ENCODE peak calls at places on chromosomes 6 and 20, in nine cellular contexts. One of them, this sample, is unnamed.

GRCh38 chr6:164099535-164099982 is 685.0 kb downstream of the QKI start:
- DNase-seq in mammary epithelial cell: no peak
- DNase-seq in A549: no peak
- DNase-seq in HCT116: no peak
- DNase-seq in astrocyte: peak
- DNase-seq in MM.1S: no peak
- DNase-seq in HepG2: no peak
- DNase-seq in IMR-90: no peak
- DNase-seq in neural progenitor cell: peak
- DNase-seq in this sample: no peak

GRCh38 chr6:4308354-4308753 is 173.0 kb upstream of the ECI2 start:
- DNase-seq in mammary epithelial cell: no peak
- DNase-seq in A549: no peak
- DNase-seq in HCT116: no peak
- DNase-seq in astrocyte: no peak
- DNase-seq in MM.1S: no peak
- DNase-seq in HepG2: no peak
- DNase-seq in IMR-90: peak
- DNase-seq in neural progenitor cell: no peak
- DNase-seq in this sample: no peak

GRCh38 chr6:40582892-40583291 is 4.3 kb downstream of the LRFN2 start:
- DNase-seq in mammary epithelial cell: no peak
- DNase-seq in A549: no peak
- DNase-seq in HCT116: no peak
- DNase-seq in astrocyte: no peak
- DNase-seq in MM.1S: no peak
- DNase-seq in HepG2: no peak
- DNase-seq in IMR-90: no peak
- DNase-seq in neural progenitor cell: no peak
- DNase-seq in this sample: no peak

GRCh38 chr6:91697010-91697694 is 1110.3 kb upstream of the MAP3K7 start:
- DNase-seq in mammary epithelial cell: peak
- DNase-seq in A549: no peak
- DNase-seq in HCT116: no peak
- DNase-seq in astrocyte: no peak
- DNase-seq in MM.1S: no peak
- DNase-seq in HepG2: no peak
- DNase-seq in IMR-90: no peak
- DNase-seq in neural progenitor cell: no peak
- DNase-seq in this sample: peak

GRCh38 chr6:44542401-44543116 is 155.1 kb downstream of the CDC5L start:
- DNase-seq in mammary epithelial cell: no peak
- DNase-seq in A549: no peak
- DNase-seq in HCT116: no peak
- DNase-seq in astrocyte: no peak
- DNase-seq in MM.1S: no peak
- DNase-seq in HepG2: no peak
- DNase-seq in IMR-90: no peak
- DNase-seq in neural progenitor cell: peak
- DNase-seq in this sample: no peak

GRCh38 chr6:150301871-150302800 is 66.7 kb upstream of the IYD start:
- DNase-seq in mammary epithelial cell: peak
- DNase-seq in A549: peak
- DNase-seq in HCT116: peak
- DNase-seq in astrocyte: peak
- DNase-seq in MM.1S: no peak
- DNase-seq in HepG2: peak
- DNase-seq in IMR-90: peak
- DNase-seq in neural progenitor cell: no peak
- DNase-seq in this sample: peak

GRCh38 chr20:7851031-7851490 is 89.2 kb downstream of the HAO1 start:
- DNase-seq in mammary epithelial cell: peak
- DNase-seq in A549: peak
- DNase-seq in HCT116: no peak
- DNase-seq in astrocyte: peak
- DNase-seq in MM.1S: no peak
- DNase-seq in HepG2: no peak
- DNase-seq in IMR-90: peak
- DNase-seq in neural progenitor cell: no peak
- DNase-seq in this sample: no peak

GRCh38 chr6:44554901-44555300 is 167.4 kb downstream of the CDC5L start:
- DNase-seq in mammary epithelial cell: no peak
- DNase-seq in A549: no peak
- DNase-seq in HCT116: no peak
- DNase-seq in astrocyte: no peak
- DNase-seq in MM.1S: no peak
- DNase-seq in HepG2: no peak
- DNase-seq in IMR-90: no peak
- DNase-seq in neural progenitor cell: no peak
- DNase-seq in this sample: no peak

GRCh38 chr6:43927525-43928210 is 157.7 kb downstream of the VEGFA start:
- DNase-seq in mammary epithelial cell: peak
- DNase-seq in A549: no peak
- DNase-seq in HCT116: no peak
- DNase-seq in astrocyte: no peak
- DNase-seq in MM.1S: no peak
- DNase-seq in HepG2: no peak
- DNase-seq in IMR-90: no peak
- DNase-seq in neural progenitor cell: no peak
- DNase-seq in this sample: peak

GRCh38 chr6:119324718-119325117 is 24.8 kb downstream of the MAN1A1 start:
- DNase-seq in mammary epithelial cell: no peak
- DNase-seq in A549: no peak
- DNase-seq in HCT116: no peak
- DNase-seq in astrocyte: no peak
- DNase-seq in MM.1S: no peak
- DNase-seq in HepG2: no peak
- DNase-seq in IMR-90: no peak
- DNase-seq in neural progenitor cell: no peak
- DNase-seq in this sample: no peak

GRCh38 chr20:51715028-51715872 is 52.9 kb downstream of the ATP9A start:
- DNase-seq in mammary epithelial cell: no peak
- DNase-seq in A549: no peak
- DNase-seq in HCT116: no peak
- DNase-seq in astrocyte: no peak
- DNase-seq in MM.1S: no peak
- DNase-seq in HepG2: no peak
- DNase-seq in IMR-90: no peak
- DNase-seq in neural progenitor cell: no peak
- DNase-seq in this sample: no peak

GRCh38 chr6:168116975-168117899 is 38.2 kb upstream of the FRMD1 start:
- DNase-seq in mammary epithelial cell: no peak
- DNase-seq in A549: no peak
- DNase-seq in HCT116: no peak
- DNase-seq in astrocyte: no peak
- DNase-seq in MM.1S: no peak
- DNase-seq in HepG2: peak
- DNase-seq in IMR-90: no peak
- DNase-seq in neural progenitor cell: no peak
- DNase-seq in this sample: no peak

GRCh38 chr6:168119539-168119938 is 40.5 kb upstream of the FRMD1 start:
- DNase-seq in mammary epithelial cell: no peak
- DNase-seq in A549: no peak
- DNase-seq in HCT116: no peak
- DNase-seq in astrocyte: no peak
- DNase-seq in MM.1S: no peak
- DNase-seq in HepG2: no peak
- DNase-seq in IMR-90: no peak
- DNase-seq in neural progenitor cell: no peak
- DNase-seq in this sample: no peak

GRCh38 chr6:168116446-168116974 is 37.5 kb upstream of the FRMD1 start:
- DNase-seq in mammary epithelial cell: no peak
- DNase-seq in A549: no peak
- DNase-seq in HCT116: no peak
- DNase-seq in astrocyte: no peak
- DNase-seq in MM.1S: no peak
- DNase-seq in HepG2: no peak
- DNase-seq in IMR-90: no peak
- DNase-seq in neural progenitor cell: no peak
- DNase-seq in this sample: no peak

GRCh38 chr6:168118935-168119334 is 39.9 kb upstream of the FRMD1 start:
- DNase-seq in mammary epithelial cell: no peak
- DNase-seq in A549: no peak
- DNase-seq in HCT116: no peak
- DNase-seq in astrocyte: no peak
- DNase-seq in MM.1S: no peak
- DNase-seq in HepG2: no peak
- DNase-seq in IMR-90: no peak
- DNase-seq in neural progenitor cell: no peak
- DNase-seq in this sample: no peak

DNA sequence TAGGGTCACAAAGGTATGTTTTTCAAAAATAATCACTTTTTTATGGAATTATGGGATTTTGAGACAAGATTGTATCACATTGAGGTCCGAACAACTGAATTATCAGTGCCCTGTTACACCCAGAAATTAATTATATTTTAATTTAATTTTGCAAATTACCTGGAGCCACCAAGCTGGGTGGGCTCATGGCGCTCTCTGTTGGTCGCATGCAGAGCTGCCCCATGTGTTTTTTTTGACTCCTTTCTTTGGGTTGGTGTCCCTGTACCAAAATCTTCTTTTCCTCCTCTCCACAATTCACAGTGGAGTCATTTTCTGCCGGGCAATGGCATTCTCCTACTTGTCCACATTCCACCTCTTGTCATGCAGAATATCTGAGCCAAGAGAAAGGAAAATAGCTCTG is 38.9 kb upstream of the FRMD1 start:
- DNase-seq in mammary epithelial cell: no peak
- DNase-seq in A549: no peak
- DNase-seq in HCT116: no peak
- DNase-seq in astrocyte: no peak
- DNase-seq in MM.1S: no peak
- DNase-seq in HepG2: no peak
- DNase-seq in IMR-90: no peak
- DNase-seq in neural progenitor cell: no peak
- DNase-seq in this sample: no peak
- TF ChIP-seq CTCF in mammary epithelial cell: peak
- TF ChIP-seq CTCF in A549: no peak
- TF ChIP-seq CTCF in HCT116: peak
- TF ChIP-seq CTCF in astrocyte: peak
- TF ChIP-seq CTCF in MM.1S: no peak
- TF ChIP-seq CTCF in HepG2: peak
- TF ChIP-seq CTCF in IMR-90: peak
- TF ChIP-seq CTCF in neural progenitor cell: peak
- TF ChIP-seq CTCF in this sample: peak

DNA sequence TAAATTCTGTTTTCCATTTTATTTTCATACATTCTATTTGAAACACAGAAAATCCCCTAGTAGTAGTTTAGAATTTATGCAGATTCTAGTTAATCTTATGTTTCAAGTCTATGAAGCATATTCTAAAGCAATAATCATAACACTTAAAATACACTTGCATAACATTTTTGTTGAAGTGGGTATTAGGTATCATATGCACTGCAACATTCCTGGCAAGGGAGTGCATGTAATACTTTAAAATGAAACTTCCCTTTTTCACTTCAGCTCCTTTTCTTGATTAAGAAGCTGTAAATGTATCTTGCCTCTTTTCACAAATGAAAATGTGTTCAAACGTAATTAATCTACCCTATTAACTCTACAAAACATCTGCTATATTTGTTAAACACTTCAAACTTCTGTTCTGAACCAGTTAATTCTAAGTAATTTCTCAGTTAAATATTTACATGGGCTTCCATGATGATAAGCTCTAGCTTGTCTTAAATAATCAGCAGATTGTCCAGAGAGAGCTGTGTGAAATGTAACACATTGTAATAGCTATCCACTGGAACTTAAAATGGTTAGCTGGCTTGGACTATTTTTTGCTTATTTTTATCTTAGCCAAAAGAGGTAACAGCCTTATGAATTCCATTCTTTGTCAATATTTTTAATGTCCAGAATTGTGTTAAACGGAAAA is 192.8 kb downstream of the COL19A1 start:
- DNase-seq in mammary epithelial cell: no peak
- DNase-seq in A549: no peak
- DNase-seq in HCT116: no peak
- DNase-seq in astrocyte: no peak
- DNase-seq in MM.1S: no peak
- DNase-seq in HepG2: no peak
- DNase-seq in IMR-90: no peak
- DNase-seq in neural progenitor cell: no peak
- DNase-seq in this sample: no peak
- H3K4me3 ChIP-seq in mammary epithelial cell: no peak
- H3K4me3 ChIP-seq in A549: no peak
- H3K4me3 ChIP-seq in HCT116: no peak
- H3K4me3 ChIP-seq in astrocyte: no peak
- H3K4me3 ChIP-seq in MM.1S: no peak
- H3K4me3 ChIP-seq in HepG2: no peak
- H3K4me3 ChIP-seq in IMR-90: no peak
- H3K4me3 ChIP-seq in neural progenitor cell: no peak
- H3K4me3 ChIP-seq in this sample: no peak

GRCh38 chr6:42138190-42138589 is 4.2 kb downstream of the C6orf132 start:
- DNase-seq in mammary epithelial cell: no peak
- DNase-seq in A549: no peak
- DNase-seq in HCT116: no peak
- DNase-seq in astrocyte: no peak
- DNase-seq in MM.1S: no peak
- DNase-seq in HepG2: no peak
- DNase-seq in IMR-90: no peak
- DNase-seq in neural progenitor cell: no peak
- DNase-seq in this sample: no peak

GRCh38 chr6:42140756-42141602 is 1.4 kb downstream of the C6orf132 start:
- DNase-seq in mammary epithelial cell: peak
- DNase-seq in A549: no peak
- DNase-seq in HCT116: no peak
- DNase-seq in astrocyte: no peak
- DNase-seq in MM.1S: no peak
- DNase-seq in HepG2: no peak
- DNase-seq in IMR-90: no peak
- DNase-seq in neural progenitor cell: no peak
- DNase-seq in this sample: no peak

GRCh38 chr6:42138630-42139619 is 3.5 kb downstream of the C6orf132 start:
- DNase-seq in mammary epithelial cell: no peak
- DNase-seq in A549: peak
- DNase-seq in HCT116: no peak
- DNase-seq in astrocyte: no peak
- DNase-seq in MM.1S: no peak
- DNase-seq in HepG2: peak
- DNase-seq in IMR-90: peak
- DNase-seq in neural progenitor cell: peak
- DNase-seq in this sample: no peak

GRCh38 chr6:42141603-42142117 is 760 bp downstream of the C6orf132 start:
- DNase-seq in mammary epithelial cell: peak
- DNase-seq in A549: no peak
- DNase-seq in HCT116: no peak
- DNase-seq in astrocyte: no peak
- DNase-seq in MM.1S: no peak
- DNase-seq in HepG2: no peak
- DNase-seq in IMR-90: no peak
- DNase-seq in neural progenitor cell: no peak
- DNase-seq in this sample: no peak

GRCh38 chr6:42140051-42140450 is 2.4 kb downstream of the C6orf132 start:
- DNase-seq in mammary epithelial cell: peak
- DNase-seq in A549: peak
- DNase-seq in HCT116: no peak
- DNase-seq in astrocyte: no peak
- DNase-seq in MM.1S: no peak
- DNase-seq in HepG2: no peak
- DNase-seq in IMR-90: no peak
- DNase-seq in neural progenitor cell: no peak
- DNase-seq in this sample: peak
- H3K4me2 ChIP-seq in mammary epithelial cell: peak
- H3K4me2 ChIP-seq in A549: peak
- H3K4me2 ChIP-seq in HCT116: peak
- H3K4me2 ChIP-seq in astrocyte: peak
- H3K4me2 ChIP-seq in MM.1S: no peak
- H3K4me2 ChIP-seq in HepG2: no peak
- H3K4me2 ChIP-seq in IMR-90: no peak
- H3K4me2 ChIP-seq in neural progenitor cell: no peak
- H3K4me2 ChIP-seq in this sample: peak

GRCh38 chr20:37575884-37576283 is 48.2 kb upstream of the BLCAP start:
- DNase-seq in mammary epithelial cell: no peak
- DNase-seq in A549: no peak
- DNase-seq in HCT116: no peak
- DNase-seq in astrocyte: no peak
- DNase-seq in MM.1S: no peak
- DNase-seq in HepG2: no peak
- DNase-seq in IMR-90: no peak
- DNase-seq in neural progenitor cell: peak
- DNase-seq in this sample: no peak
- TF ChIP-seq CTCF in mammary epithelial cell: no peak
- TF ChIP-seq CTCF in A549: no peak
- TF ChIP-seq CTCF in HCT116: no peak
- TF ChIP-seq CTCF in astrocyte: no peak
- TF ChIP-seq CTCF in MM.1S: no peak
- TF ChIP-seq CTCF in HepG2: no peak
- TF ChIP-seq CTCF in IMR-90: no peak
- TF ChIP-seq CTCF in neural progenitor cell: no peak
- TF ChIP-seq CTCF in this sample: no peak

This sample was measured in PC-9.